ENCODE peak calls at places on chromosomes 5 and 9, in ten cellular contexts. One of them, this sample, is unnamed.

GRCh38 chr9:70587143-70587710 is 172.8 kb upstream of the KLF9 start:
- DNase-seq in uterus: peak; percentile 67
- DNase-seq in astrocyte: peak; percentile 91
- DNase-seq in testis: no peak
- DNase-seq in upper lobe of right lung: no peak
- DNase-seq in right lobe of liver: no peak
- DNase-seq in GM12878: no peak
- DNase-seq in tibial nerve: no peak
- DNase-seq in brain microvascular endothelial cell: peak; percentile 75
- DNase-seq in GM23338: no peak
- DNase-seq in this sample: peak; percentile 8

GRCh38 chr5:179867476-179867875 is 8.9 kb upstream of the MRNIP start:
- DNase-seq in uterus: no peak
- DNase-seq in astrocyte: no peak
- DNase-seq in testis: no peak
- DNase-seq in upper lobe of right lung: no peak
- DNase-seq in right lobe of liver: no peak
- DNase-seq in GM12878: no peak
- DNase-seq in tibial nerve: no peak
- DNase-seq in brain microvascular endothelial cell: no peak
- DNase-seq in GM23338: no peak
- DNase-seq in this sample: no peak

GRCh38 chr5:15717002-15717401 is 217.0 kb downstream of the FBXL7 start:
- DNase-seq in uterus: no peak
- DNase-seq in astrocyte: peak; percentile 60
- DNase-seq in testis: no peak
- DNase-seq in upper lobe of right lung: no peak
- DNase-seq in right lobe of liver: no peak
- DNase-seq in GM12878: no peak
- DNase-seq in tibial nerve: no peak
- DNase-seq in brain microvascular endothelial cell: peak; percentile 24
- DNase-seq in GM23338: no peak
- DNase-seq in this sample: no peak

GRCh38 chr9:113879906-113880305 is 3.8 kb downstream of the ZNF618 start:
- DNase-seq in uterus: no peak
- DNase-seq in astrocyte: peak; percentile 65
- DNase-seq in testis: no peak
- DNase-seq in upper lobe of right lung: no peak
- DNase-seq in right lobe of liver: no peak
- DNase-seq in GM12878: no peak
- DNase-seq in tibial nerve: no peak
- DNase-seq in brain microvascular endothelial cell: peak; percentile 69
- DNase-seq in GM23338: no peak
- DNase-seq in this sample: no peak

GRCh38 chr5:5483880-5484595 is 61.6 kb downstream of the ICE1 start:
- DNase-seq in uterus: no peak
- DNase-seq in astrocyte: peak; percentile 7
- DNase-seq in testis: no peak
- DNase-seq in upper lobe of right lung: no peak
- DNase-seq in right lobe of liver: no peak
- DNase-seq in GM12878: no peak
- DNase-seq in tibial nerve: no peak
- DNase-seq in brain microvascular endothelial cell: peak; percentile 47
- DNase-seq in GM23338: peak; percentile 30
- DNase-seq in this sample: no peak

GRCh38 chr5:34914671-34915138 is 599 bp downstream of the RAD1 start:
- DNase-seq in uterus: peak; percentile 26
- DNase-seq in astrocyte: peak; percentile 20
- DNase-seq in testis: peak; percentile 35
- DNase-seq in upper lobe of right lung: peak; percentile 67
- DNase-seq in right lobe of liver: peak; percentile 54
- DNase-seq in GM12878: no peak
- DNase-seq in tibial nerve: no peak
- DNase-seq in brain microvascular endothelial cell: peak; percentile 13
- DNase-seq in GM23338: peak; percentile 46
- DNase-seq in this sample: peak; percentile 21

GRCh38 chr5:160769264-160769663 is 82.7 kb downstream of the ATP10B start:
- DNase-seq in uterus: no peak
- DNase-seq in astrocyte: no peak
- DNase-seq in testis: no peak
- DNase-seq in upper lobe of right lung: no peak
- DNase-seq in right lobe of liver: no peak
- DNase-seq in GM12878: no peak
- DNase-seq in tibial nerve: no peak
- DNase-seq in brain microvascular endothelial cell: no peak
- DNase-seq in GM23338: no peak
- DNase-seq in this sample: no peak

GRCh38 chr5:40220260-40220659 is 459.5 kb upstream of the PTGER4 start:
- DNase-seq in uterus: no peak
- DNase-seq in astrocyte: peak; percentile 53
- DNase-seq in testis: no peak
- DNase-seq in upper lobe of right lung: no peak
- DNase-seq in right lobe of liver: no peak
- DNase-seq in GM12878: no peak
- DNase-seq in tibial nerve: no peak
- DNase-seq in brain microvascular endothelial cell: no peak
- DNase-seq in GM23338: no peak
- DNase-seq in this sample: peak; percentile 66

GRCh38 chr9:30289435-30289834 is 2095.0 kb upstream of the ACO1 start:
- DNase-seq in uterus: no peak
- DNase-seq in astrocyte: no peak
- DNase-seq in testis: no peak
- DNase-seq in upper lobe of right lung: no peak
- DNase-seq in right lobe of liver: no peak
- DNase-seq in GM12878: no peak
- DNase-seq in tibial nerve: no peak
- DNase-seq in brain microvascular endothelial cell: no peak
- DNase-seq in GM23338: no peak
- DNase-seq in this sample: no peak

GRCh38 chr9:93477397-93477796 is 24.0 kb upstream of the FAM120AOS start:
- DNase-seq in uterus: no peak
- DNase-seq in astrocyte: no peak
- DNase-seq in testis: no peak
- DNase-seq in upper lobe of right lung: no peak
- DNase-seq in right lobe of liver: no peak
- DNase-seq in GM12878: no peak
- DNase-seq in tibial nerve: no peak
- DNase-seq in brain microvascular endothelial cell: no peak
- DNase-seq in GM23338: no peak
- DNase-seq in this sample: no peak

GRCh38 chr9:25681270-25681669 is 3.0 kb upstream of the TUSC1 start:
- DNase-seq in uterus: no peak
- DNase-seq in astrocyte: peak; percentile 61
- DNase-seq in testis: no peak
- DNase-seq in upper lobe of right lung: no peak
- DNase-seq in right lobe of liver: no peak
- DNase-seq in GM12878: no peak
- DNase-seq in tibial nerve: no peak
- DNase-seq in brain microvascular endothelial cell: peak; percentile 56
- DNase-seq in GM23338: no peak
- DNase-seq in this sample: no peak

GRCh38 chr9:13555989-13556500 is 276.6 kb upstream of the MPDZ start:
- DNase-seq in uterus: no peak
- DNase-seq in astrocyte: no peak
- DNase-seq in testis: no peak
- DNase-seq in upper lobe of right lung: no peak
- DNase-seq in right lobe of liver: no peak
- DNase-seq in GM12878: no peak
- DNase-seq in tibial nerve: no peak
- DNase-seq in brain microvascular endothelial cell: no peak
- DNase-seq in GM23338: no peak
- DNase-seq in this sample: no peak

GRCh38 chr9:38047301-38048251 is 21.5 kb downstream of the SHB start:
- DNase-seq in uterus: no peak
- DNase-seq in astrocyte: peak; percentile 97
- DNase-seq in testis: no peak
- DNase-seq in upper lobe of right lung: peak; percentile 78
- DNase-seq in right lobe of liver: peak; percentile 95
- DNase-seq in GM12878: no peak
- DNase-seq in tibial nerve: no peak
- DNase-seq in brain microvascular endothelial cell: peak; percentile 93
- DNase-seq in GM23338: peak; percentile 91
- DNase-seq in this sample: peak; percentile 86

GRCh38 chr5:150411245-150411979 is 1.3 kb downstream of the CD74 start:
- DNase-seq in uterus: peak; percentile 59
- DNase-seq in astrocyte: no peak
- DNase-seq in testis: peak; percentile 58
- DNase-seq in upper lobe of right lung: peak; percentile 81
- DNase-seq in right lobe of liver: no peak
- DNase-seq in GM12878: no peak
- DNase-seq in tibial nerve: peak; percentile 53
- DNase-seq in brain microvascular endothelial cell: peak; percentile 28
- DNase-seq in GM23338: peak; percentile 70
- DNase-seq in this sample: peak; percentile 61

GRCh38 chr5:104998572-104998971 is 1436.0 kb upstream of the NUDT12 start:
- DNase-seq in uterus: no peak
- DNase-seq in astrocyte: no peak
- DNase-seq in testis: no peak
- DNase-seq in upper lobe of right lung: no peak
- DNase-seq in right lobe of liver: no peak
- DNase-seq in GM12878: no peak
- DNase-seq in tibial nerve: no peak
- DNase-seq in brain microvascular endothelial cell: no peak
- DNase-seq in GM23338: no peak
- DNase-seq in this sample: no peak

GRCh38 chr9:34492051-34492450 is 30.7 kb downstream of the ENHO start:
- DNase-seq in uterus: no peak
- DNase-seq in astrocyte: no peak
- DNase-seq in testis: no peak
- DNase-seq in upper lobe of right lung: no peak
- DNase-seq in right lobe of liver: no peak
- DNase-seq in GM12878: no peak
- DNase-seq in tibial nerve: no peak
- DNase-seq in brain microvascular endothelial cell: no peak
- DNase-seq in GM23338: peak; percentile 49
- DNase-seq in this sample: no peak
- TF ChIP-seq CTCF in uterus: no peak
- TF ChIP-seq CTCF in astrocyte: no peak
- TF ChIP-seq CTCF in testis: no peak
- TF ChIP-seq CTCF in upper lobe of right lung: no peak
- TF ChIP-seq CTCF in right lobe of liver: peak; percentile 5
- TF ChIP-seq CTCF in GM12878: no peak
- TF ChIP-seq CTCF in tibial nerve: no peak
- TF ChIP-seq CTCF in brain microvascular endothelial cell: no peak
- TF ChIP-seq CTCF in GM23338: peak; percentile 36
- TF ChIP-seq CTCF in this sample: no peak

GRCh38 chr5:169583424-169584215 is at the start of gene SPDL1:
- DNase-seq in uterus: peak; percentile 96
- DNase-seq in astrocyte: peak; percentile 85
- DNase-seq in testis: peak; percentile 98
- DNase-seq in upper lobe of right lung: peak; percentile 96
- DNase-seq in right lobe of liver: peak; percentile 97
- DNase-seq in GM12878: peak; percentile 89
- DNase-seq in tibial nerve: peak; percentile 94
- DNase-seq in brain microvascular endothelial cell: peak; percentile 95
- DNase-seq in GM23338: peak; percentile 97
- DNase-seq in this sample: peak; percentile 95
- H3K27ac ChIP-seq in uterus: peak within 1 kb of the TSS; percentile 84
- H3K27ac ChIP-seq in astrocyte: peak within 1 kb of the TSS; percentile 86
- H3K27ac ChIP-seq in testis: peak within 1 kb of the TSS; percentile 68
- H3K27ac ChIP-seq in upper lobe of right lung: peak within 1 kb of the TSS; percentile 63
- H3K27ac ChIP-seq in right lobe of liver: peak within 1 kb of the TSS; percentile 45
- H3K27ac ChIP-seq in GM12878: peak within 1 kb of the TSS; percentile 88
- H3K27ac ChIP-seq in tibial nerve: peak within 1 kb of the TSS; percentile 77
- H3K27ac ChIP-seq in brain microvascular endothelial cell: peak within 1 kb of the TSS; percentile 79
- H3K27ac ChIP-seq in GM23338: peak within 1 kb of the TSS; percentile 52
- H3K27ac ChIP-seq in this sample: peak within 1 kb of the TSS; percentile 51

GRCh38 chr9:134823623-134824022 is 57.0 kb upstream of the FCN2 start:
- DNase-seq in uterus: no peak
- DNase-seq in astrocyte: no peak
- DNase-seq in testis: no peak
- DNase-seq in upper lobe of right lung: no peak
- DNase-seq in right lobe of liver: no peak
- DNase-seq in GM12878: no peak
- DNase-seq in tibial nerve: no peak
- DNase-seq in brain microvascular endothelial cell: no peak
- DNase-seq in GM23338: no peak
- DNase-seq in this sample: no peak
- H3K36me3 ChIP-seq in uterus: no peaks in the 10 kb centered on the region
- H3K36me3 ChIP-seq in astrocyte: peaks cover 69% of the 10 kb centered on the region
- H3K36me3 ChIP-seq in testis: no peaks in the 10 kb centered on the region
- H3K36me3 ChIP-seq in upper lobe of right lung: no peaks in the 10 kb centered on the region
- H3K36me3 ChIP-seq in right lobe of liver: no peaks in the 10 kb centered on the region
- H3K36me3 ChIP-seq in GM12878: no peaks in the 10 kb centered on the region
- H3K36me3 ChIP-seq in tibial nerve: no peaks in the 10 kb centered on the region
- H3K36me3 ChIP-seq in brain microvascular endothelial cell: peaks cover 92% of the 10 kb centered on the region
- H3K36me3 ChIP-seq in GM23338: no peaks in the 10 kb centered on the region
- H3K36me3 ChIP-seq in this sample: no peaks in the 10 kb centered on the region

DNA sequence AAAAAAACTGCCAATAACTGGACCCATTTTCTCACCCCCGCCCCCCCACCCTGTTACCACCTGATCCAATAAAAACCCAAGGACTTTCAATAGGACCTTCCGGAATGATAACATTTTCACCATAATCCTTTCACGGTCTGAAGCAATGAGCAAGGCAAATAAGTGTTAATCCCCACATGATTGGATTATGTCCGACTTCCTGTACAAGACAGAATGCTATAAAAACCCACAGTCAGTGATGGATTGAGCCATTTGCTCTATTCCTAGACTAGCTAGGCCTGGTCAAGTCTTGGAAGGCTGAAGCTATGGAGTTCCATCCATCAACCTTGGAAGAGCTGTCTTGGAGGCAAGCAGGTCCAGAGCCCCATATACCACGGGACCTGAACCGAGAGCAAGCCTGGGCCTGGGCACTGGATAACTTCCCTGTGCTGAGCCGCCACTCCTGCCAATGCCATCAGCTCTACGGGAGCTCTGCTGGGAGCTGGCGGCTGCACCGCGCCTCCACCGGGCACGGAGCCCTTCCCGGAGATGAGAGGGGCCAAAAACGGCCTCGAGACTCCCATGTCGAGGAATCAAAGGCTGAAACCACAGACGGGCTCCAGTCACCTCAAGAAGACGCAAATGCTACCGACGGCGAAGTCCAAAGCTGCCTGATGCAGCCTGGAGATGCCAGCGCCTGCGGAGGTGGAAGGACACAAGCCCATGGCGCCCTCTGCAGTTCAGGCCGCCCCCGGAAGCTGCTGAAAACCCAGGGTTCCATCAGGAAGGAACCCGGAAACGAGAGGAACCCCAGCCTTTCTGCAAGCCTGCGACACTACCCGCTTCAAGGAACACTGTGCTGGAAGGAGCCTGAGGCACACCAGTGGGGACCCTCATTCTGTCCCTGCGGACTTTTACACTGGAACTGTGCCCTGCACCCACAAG is 69.2 kb downstream of the ANXA2R start:
- DNase-seq in uterus: no peak
- DNase-seq in astrocyte: no peak
- DNase-seq in testis: no peak
- DNase-seq in upper lobe of right lung: no peak
- DNase-seq in right lobe of liver: no peak
- DNase-seq in GM12878: no peak
- DNase-seq in tibial nerve: no peak
- DNase-seq in brain microvascular endothelial cell: no peak
- DNase-seq in GM23338: peak; percentile 89
- DNase-seq in this sample: no peak
- TF ChIP-seq CTCF in uterus: no peak
- TF ChIP-seq CTCF in astrocyte: no peak
- TF ChIP-seq CTCF in testis: no peak
- TF ChIP-seq CTCF in upper lobe of right lung: peak; percentile 7
- TF ChIP-seq CTCF in right lobe of liver: no peak
- TF ChIP-seq CTCF in GM12878: no peak
- TF ChIP-seq CTCF in tibial nerve: no peak
- TF ChIP-seq CTCF in brain microvascular endothelial cell: peak; percentile 45
- TF ChIP-seq CTCF in GM23338: peak; percentile 63
- TF ChIP-seq CTCF in this sample: no peak